ENCODE peak calls at places on chromosomes 2 and 18, in four cellular contexts. One of them, this sample, is unnamed.

GRCh38 chr18:28884304-28884703 is 707.4 kb upstream of the CDH2 start:
- DNase-seq in GM12865: no peak
- DNase-seq in IMR-90: peak; percentile 2
- DNase-seq in heart right ventricle: no peak
- DNase-seq in this sample: no peak

GRCh38 chr18:61579581-61579980 is 246.4 kb downstream of the CDH20 start:
- DNase-seq in heart right ventricle: no peak
- DNase-seq in GM12865: no peak
- DNase-seq in IMR-90: no peak
- DNase-seq in this sample: no peak

GRCh38 chr2:230878599-230878965 is 13.8 kb downstream of the ITM2C start:
- DNase-seq in heart right ventricle: no peak
- DNase-seq in GM12865: no peak
- DNase-seq in IMR-90: no peak
- DNase-seq in this sample: no peak

GRCh38 chr2:32937602-32938450 is 8.9 kb upstream of the LTBP1 start:
- DNase-seq in GM12865: no peak
- DNase-seq in IMR-90: peak; percentile 52
- DNase-seq in heart right ventricle: no peak
- DNase-seq in this sample: no peak

GRCh38 chr18:12748671-12749070 is 45.8 kb downstream of the PSMG2 start:
- DNase-seq in GM12865: no peak
- DNase-seq in IMR-90: peak; percentile 23
- DNase-seq in heart right ventricle: no peak
- DNase-seq in this sample: no peak

GRCh38 chr2:201798252-201798918 is 8.0 kb upstream of the CDK15 start:
- DNase-seq in GM12865: no peak
- DNase-seq in IMR-90: peak; percentile 96
- DNase-seq in heart right ventricle: no peak
- DNase-seq in this sample: no peak

GRCh38 chr2:110157153-110157793 is 41.7 kb upstream of the MALL start:
- DNase-seq in GM12865: peak; percentile 54
- DNase-seq in heart right ventricle: no peak
- DNase-seq in IMR-90: peak; percentile 77
- DNase-seq in this sample: no peak

GRCh38 chr18:55501594-55502345 is 86.2 kb downstream of the TCF4 start:
- DNase-seq in heart right ventricle: no peak
- DNase-seq in GM12865: no peak
- DNase-seq in IMR-90: peak; percentile 45
- DNase-seq in this sample: no peak

GRCh38 chr2:204177977-204178522 is 241.5 kb downstream of the ICOS start:
- DNase-seq in GM12865: peak; percentile 50
- DNase-seq in IMR-90: no peak
- DNase-seq in heart right ventricle: peak; percentile 52
- DNase-seq in this sample: no peak

GRCh38 chr18:68662779-68663178 is 52.1 kb downstream of the TMX3 start:
- DNase-seq in IMR-90: peak; percentile 66
- DNase-seq in heart right ventricle: no peak
- DNase-seq in GM12865: no peak
- DNase-seq in this sample: no peak

DNA sequence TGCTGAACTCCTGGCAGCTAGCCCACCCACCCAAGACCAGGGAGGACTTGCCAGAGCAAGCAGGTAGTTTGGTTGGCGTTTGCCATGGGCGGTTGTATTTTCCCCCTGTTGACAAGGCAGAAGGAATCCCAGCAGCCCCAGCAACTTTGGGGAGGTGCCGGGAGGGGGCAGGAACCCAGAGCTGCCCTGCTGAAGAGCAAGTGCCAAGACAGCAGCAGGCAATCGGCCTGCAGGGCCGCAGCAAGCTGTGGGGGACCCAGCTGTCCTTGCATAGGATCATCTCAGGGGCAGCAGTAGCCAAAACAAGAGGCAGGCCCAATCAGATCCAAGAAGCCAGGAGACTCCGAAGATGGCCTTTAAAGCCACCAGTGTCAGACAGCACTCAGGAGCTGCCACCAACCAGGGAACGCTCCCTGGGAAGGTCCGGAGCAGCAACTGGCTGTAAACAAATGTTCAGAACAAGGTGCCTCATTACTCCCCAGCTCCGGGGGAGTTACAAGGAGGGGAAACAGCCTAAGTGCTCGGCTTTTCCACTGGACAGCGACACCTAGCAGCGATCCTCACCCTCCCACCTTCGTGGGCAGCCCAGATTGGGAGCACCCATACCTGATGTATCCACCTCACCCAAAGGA is 2.1 kb downstream of the ST8SIA5 start:
- DNase-seq in GM12865: no peak
- DNase-seq in heart right ventricle: no peak
- DNase-seq in IMR-90: no peak
- DNase-seq in this sample: no peak
- TF ChIP-seq CTCF in GM12865: no peak
- TF ChIP-seq CTCF in heart right ventricle: no peak
- TF ChIP-seq CTCF in IMR-90: no peak
- TF ChIP-seq CTCF in this sample: no peak

DNA sequence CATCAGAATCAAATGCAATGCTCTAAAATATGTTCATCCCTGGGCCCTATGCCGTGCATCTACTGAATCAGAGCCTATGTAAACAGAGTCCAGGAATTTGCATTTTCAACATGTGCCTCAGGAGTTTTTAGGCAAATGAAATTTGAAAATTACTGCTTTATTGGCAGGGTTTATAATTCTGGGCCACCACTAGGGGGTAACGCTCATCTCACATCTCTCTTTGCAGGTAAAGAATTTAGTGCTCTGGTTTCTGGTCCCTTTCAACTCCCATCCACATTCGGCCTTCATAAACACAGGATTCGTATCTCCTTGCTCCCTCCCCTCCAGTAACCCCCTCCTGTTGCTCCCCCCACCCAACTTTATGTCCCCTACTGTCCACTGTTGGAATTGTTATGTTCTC is 49.3 kb downstream of the LYPD6B start:
- DNase-seq in heart right ventricle: no peak
- DNase-seq in IMR-90: no peak
- DNase-seq in GM12865: peak; percentile 28
- DNase-seq in this sample: no peak
- TF ChIP-seq CTCF in heart right ventricle: no peak
- TF ChIP-seq CTCF in IMR-90: peak; percentile 32
- TF ChIP-seq CTCF in GM12865: peak; percentile 34
- TF ChIP-seq CTCF in this sample: no peak

DNA sequence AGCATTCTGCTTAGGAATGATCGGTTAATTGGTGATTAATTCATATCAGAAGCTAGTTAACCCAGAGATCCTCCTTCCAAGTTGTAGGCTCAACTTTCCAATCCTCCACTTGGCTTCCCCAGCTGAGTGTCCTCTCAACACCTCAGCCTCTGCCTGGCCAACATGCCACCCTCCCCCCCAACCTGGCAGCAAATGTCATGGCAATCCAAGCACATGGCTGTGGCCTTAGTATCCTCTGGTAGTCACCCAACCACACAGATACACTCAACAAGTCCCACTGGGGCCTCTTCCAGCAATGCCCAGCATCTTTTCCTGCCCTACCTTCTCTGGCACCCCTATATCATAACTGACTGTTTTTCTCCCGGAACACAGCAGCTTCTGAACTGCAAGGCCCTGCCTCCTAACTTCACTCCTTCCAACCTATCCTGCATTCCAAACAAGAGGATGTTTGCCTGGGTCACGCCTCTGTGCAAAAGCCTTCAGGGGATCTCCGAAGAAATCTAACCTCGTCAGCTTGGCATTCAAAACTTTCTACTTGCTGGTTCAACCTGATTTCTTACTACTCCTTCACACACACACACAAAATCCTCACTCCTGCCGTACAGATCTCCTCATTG is 195.0 kb downstream of the CYP26B1 start:
- DNase-seq in heart right ventricle: no peak
- DNase-seq in IMR-90: no peak
- DNase-seq in GM12865: no peak
- DNase-seq in this sample: no peak
- TF ChIP-seq CTCF in heart right ventricle: no peak
- TF ChIP-seq CTCF in IMR-90: no peak
- TF ChIP-seq CTCF in GM12865: no peak
- TF ChIP-seq CTCF in this sample: no peak

GRCh38 chr2:241182126-241182525 is 6.4 kb upstream of the ANO7 start:
- DNase-seq in heart right ventricle: no peak
- DNase-seq in IMR-90: no peak
- DNase-seq in GM12865: no peak
- DNase-seq in this sample: no peak

GRCh38 chr2:241177935-241178334 is 10.5 kb upstream of the ANO7 start:
- DNase-seq in GM12865: no peak
- DNase-seq in heart right ventricle: no peak
- DNase-seq in IMR-90: no peak
- DNase-seq in this sample: no peak

GRCh38 chr2:241179894-241180293 is 8.6 kb upstream of the ANO7 start:
- DNase-seq in GM12865: peak; percentile 18
- DNase-seq in heart right ventricle: no peak
- DNase-seq in IMR-90: peak; percentile 36
- DNase-seq in this sample: no peak

GRCh38 chr2:241182531-241183133 is 5.8 kb upstream of the ANO7 start:
- DNase-seq in IMR-90: no peak
- DNase-seq in GM12865: no peak
- DNase-seq in heart right ventricle: no peak
- DNase-seq in this sample: no peak

GRCh38 chr2:241180495-241180894 is 8.0 kb upstream of the ANO7 start:
- DNase-seq in IMR-90: no peak
- DNase-seq in heart right ventricle: no peak
- DNase-seq in GM12865: no peak
- DNase-seq in this sample: no peak
- TF ChIP-seq CTCF in IMR-90: no peak
- TF ChIP-seq CTCF in heart right ventricle: no peak
- TF ChIP-seq CTCF in GM12865: no peak
- TF ChIP-seq CTCF in this sample: no peak

GRCh38 chr2:169683425-169684134 is 10.6 kb downstream of the CFAP210 start:
- DNase-seq in IMR-90: no peak
- DNase-seq in heart right ventricle: no peak
- DNase-seq in GM12865: no peak
- DNase-seq in this sample: no peak
- TF ChIP-seq CTCF in IMR-90: no peak
- TF ChIP-seq CTCF in heart right ventricle: no peak
- TF ChIP-seq CTCF in GM12865: no peak
- TF ChIP-seq CTCF in this sample: no peak

GRCh38 chr2:56077352-56077915 is 106.4 kb upstream of the CCDC85A start:
- DNase-seq in IMR-90: peak; percentile 7
- DNase-seq in GM12865: peak; percentile 23
- DNase-seq in heart right ventricle: no peak
- DNase-seq in this sample: no peak
- TF ChIP-seq CTCF in IMR-90: peak; percentile 34
- TF ChIP-seq CTCF in GM12865: peak; percentile 39
- TF ChIP-seq CTCF in heart right ventricle: no peak
- TF ChIP-seq CTCF in this sample: no peak

DNA sequence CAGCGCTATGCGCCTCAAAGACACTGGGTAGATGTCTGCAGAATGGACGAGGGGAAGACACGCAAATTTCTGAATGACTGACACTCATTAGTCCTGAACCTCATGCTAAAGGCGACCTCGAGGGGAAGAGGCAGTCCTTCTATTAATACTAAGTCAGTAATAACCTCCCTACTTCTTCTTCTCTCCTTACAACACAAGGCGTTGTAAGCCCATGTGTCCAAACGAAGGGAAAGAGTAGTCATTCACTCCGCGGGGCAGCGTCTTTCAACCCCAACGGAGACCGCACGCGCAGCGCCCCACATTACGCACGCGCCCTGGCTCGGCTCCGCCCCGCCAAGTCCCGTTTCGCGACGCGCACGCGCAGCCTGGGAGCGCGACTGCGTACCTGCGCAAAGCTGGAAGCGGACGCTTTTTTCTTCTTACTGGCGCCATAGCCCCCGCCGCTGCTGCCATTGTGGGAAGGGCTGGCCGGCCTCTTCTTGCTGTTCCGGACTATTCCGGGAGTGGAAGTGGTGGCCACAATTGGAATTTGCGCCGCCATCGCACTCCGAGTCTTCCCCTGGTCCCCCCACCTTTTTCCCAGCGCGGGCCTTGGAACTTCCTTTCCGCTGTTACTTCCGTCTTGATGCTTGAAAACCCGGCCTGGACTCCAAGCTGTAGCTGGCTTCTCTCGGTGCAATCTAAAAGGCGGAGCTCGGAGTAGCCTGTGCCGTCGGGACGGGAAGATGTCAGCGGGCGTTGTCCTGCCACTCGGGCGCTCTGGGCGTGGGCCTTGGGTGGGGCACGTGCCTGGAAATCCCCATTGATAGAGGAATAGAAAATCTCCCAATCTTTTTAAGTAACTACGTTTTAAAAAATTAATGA is at the start of gene INO80C:
- DNase-seq in heart right ventricle: peak; percentile 93
- DNase-seq in IMR-90: peak; percentile 93
- DNase-seq in GM12865: peak; percentile 97
- DNase-seq in this sample: peak; percentile 95
- TF ChIP-seq CTCF in heart right ventricle: no peak
- TF ChIP-seq CTCF in IMR-90: no peak
- TF ChIP-seq CTCF in GM12865: no peak
- TF ChIP-seq CTCF in this sample: no peak

DNA sequence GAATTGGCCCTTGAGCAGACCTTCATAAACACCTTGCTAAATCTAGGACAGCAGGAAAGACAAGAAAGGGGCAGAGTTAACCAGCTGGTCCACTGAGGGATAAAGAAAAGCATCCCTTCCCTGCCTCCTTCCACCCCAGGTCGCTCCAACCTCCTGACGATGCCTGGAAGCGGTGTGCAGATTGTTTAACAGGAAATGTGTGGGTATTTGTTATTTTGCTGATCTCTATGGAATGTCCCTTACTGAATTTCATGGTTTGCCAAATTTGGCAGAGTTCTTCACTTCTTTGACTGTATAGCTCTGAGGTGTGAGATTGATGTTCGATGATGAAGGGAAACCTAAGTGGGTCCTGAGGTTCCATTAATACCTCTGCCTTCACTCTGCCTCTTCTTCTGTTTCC is 72.9 kb downstream of the MAP3K20 start:
- DNase-seq in IMR-90: peak; percentile 23
- DNase-seq in heart right ventricle: no peak
- DNase-seq in GM12865: no peak
- DNase-seq in this sample: no peak
- TF ChIP-seq CTCF in IMR-90: no peak
- TF ChIP-seq CTCF in heart right ventricle: no peak
- TF ChIP-seq CTCF in GM12865: no peak
- TF ChIP-seq CTCF in this sample: no peak